ENCODE peak calls at places on chromosomes 1 and 21, in five cellular contexts. L, Z, K, J and D are unnamed samples.

GRCh38 chr1:113538225-113538624 is 147.9 kb downstream of the MAGI3 start:
- DNase-seq in J (peak; percentile 28), L (no peak), K (no peak), Z (no peak), D (no peak)

GRCh38 chr1:102732927-102733326 is 375.4 kb downstream of the COL11A1 start:
- DNase-seq in L (no peak), K (no peak), Z (no peak), J (peak; percentile 3), D (no peak)

GRCh38 chr1:219460561-219461511 is 152.1 kb downstream of the ZC3H11B start:
- DNase-seq in K (no peak), J (no peak), Z (no peak), L (peak; percentile 10), D (peak; percentile 40)

GRCh38 chr1:84505167-84506001 is 802 bp upstream of the SPATA1 start:
- DNase-seq in J (no peak), L (peak; percentile 65), K (peak; percentile 75), Z (no peak), D (peak; percentile 78)

GRCh38 chr1:162381383-162381782 is at the start of gene C1orf226:
- DNase-seq in Z (no peak), J (no peak), K (no peak), L (no peak), D (no peak)

GRCh38 chr21:42679982-42680330 is 26.5 kb downstream of the PDE9A start:
- DNase-seq in Z (no peak), L (no peak), K (no peak), J (no peak), D (no peak)

GRCh38 chr1:158374864-158375263 is 21.2 kb downstream of the CD1E start:
- DNase-seq in Z (no peak), K (no peak), L (no peak), J (no peak), D (no peak)

GRCh38 chr1:160741092-160741501 is 2.0 kb downstream of the SLAMF7 start:
- DNase-seq in Z (no peak), J (no peak), L (no peak), K (no peak), D (no peak)

GRCh38 chr1:48870596-48870995 is 93.9 kb upstream of the BEND5 start:
- DNase-seq in L (peak; percentile 50), Z (peak; percentile 26), J (peak; percentile 27), K (no peak), D (no peak)

GRCh38 chr1:2528966-2529750 is 905 bp downstream of the HES5 start:
- DNase-seq in Z (peak; percentile 59), J (no peak), L (no peak), K (no peak), D (no peak)

GRCh38 chr1:37234941-37235418 is 200.7 kb upstream of the GRIK3 start:
- DNase-seq in K (no peak), Z (peak; percentile 47), L (no peak), J (no peak), D (no peak)

GRCh38 chr1:43069481-43070050 is 102.5 kb downstream of the EBNA1BP2 start:
- DNase-seq in L (no peak), Z (peak; percentile 28), K (no peak), J (peak; percentile 31), D (no peak)

GRCh38 chr21:41593051-41593783 is 85.3 kb upstream of the TMPRSS2 start:
- DNase-seq in L (no peak), Z (no peak), J (no peak), K (peak; percentile 24), D (no peak)

GRCh38 chr1:14615539-14616218 is 17.2 kb downstream of the KAZN start:
- DNase-seq in K (no peak), J (no peak), L (no peak), Z (no peak), D (no peak)

GRCh38 chr21:39175665-39176064 is 7.6 kb downstream of the PSMG1 start:
- DNase-seq in J (no peak), Z (no peak), K (no peak), L (no peak), D (no peak)

GRCh38 chr1:100134872-100135271 is 1.9 kb downstream of the TRMT13 start:
- DNase-seq in J (peak; percentile 17), K (no peak), L (peak; percentile 60), Z (no peak), D (no peak)

GRCh38 chr1:21255284-21255942 is 34.9 kb downstream of the ECE1 start:
- DNase-seq in J (peak; percentile 88), Z (peak; percentile 95), L (peak; percentile 87), K (peak; percentile 98), D (peak; percentile 85)

GRCh38 chr1:88935522-88936222 is 44.3 kb upstream of the GTF2B start:
- DNase-seq in J (peak; percentile 64), K (no peak), Z (no peak), L (peak; percentile 59), D (peak; percentile 37)

GRCh38 chr1:94258873-94259331 is 21.5 kb upstream of the ARHGAP29 start:
- DNase-seq in Z (no peak), J (peak; percentile 92), L (no peak), K (peak; percentile 83), D (no peak)

GRCh38 chr1:246798606-246799496 is 74.6 kb downstream of the SCCPDH start:
- DNase-seq in L (no peak), Z (no peak), J (no peak), K (no peak), D (no peak)

GRCh38 chr1:51794260-51794659 is 84.3 kb downstream of the NRDC start:
- DNase-seq in J (no peak), K (no peak), Z (no peak), L (no peak), D (no peak)

GRCh38 chr1:51789342-51789741 is 89.2 kb downstream of the NRDC start:
- DNase-seq in J (no peak), K (no peak), L (no peak), Z (no peak), D (no peak)

GRCh38 chr1:51790385-51790784 is 88.1 kb downstream of the NRDC start:
- DNase-seq in L (no peak), K (no peak), J (no peak), Z (no peak), D (no peak)

GRCh38 chr1:51792864-51793263 is 85.7 kb downstream of the NRDC start:
- DNase-seq in J (peak; percentile 48), K (no peak), L (no peak), Z (no peak), D (no peak)

GRCh38 chr1:51791888-51792287 is 86.6 kb downstream of the NRDC start:
- DNase-seq in Z (no peak), K (no peak), J (no peak), L (no peak), D (no peak)
- TF ChIP-seq CTCF in Z (no peak), K (no peak), J (no peak), L (no peak), D (no peak)

DNA sequence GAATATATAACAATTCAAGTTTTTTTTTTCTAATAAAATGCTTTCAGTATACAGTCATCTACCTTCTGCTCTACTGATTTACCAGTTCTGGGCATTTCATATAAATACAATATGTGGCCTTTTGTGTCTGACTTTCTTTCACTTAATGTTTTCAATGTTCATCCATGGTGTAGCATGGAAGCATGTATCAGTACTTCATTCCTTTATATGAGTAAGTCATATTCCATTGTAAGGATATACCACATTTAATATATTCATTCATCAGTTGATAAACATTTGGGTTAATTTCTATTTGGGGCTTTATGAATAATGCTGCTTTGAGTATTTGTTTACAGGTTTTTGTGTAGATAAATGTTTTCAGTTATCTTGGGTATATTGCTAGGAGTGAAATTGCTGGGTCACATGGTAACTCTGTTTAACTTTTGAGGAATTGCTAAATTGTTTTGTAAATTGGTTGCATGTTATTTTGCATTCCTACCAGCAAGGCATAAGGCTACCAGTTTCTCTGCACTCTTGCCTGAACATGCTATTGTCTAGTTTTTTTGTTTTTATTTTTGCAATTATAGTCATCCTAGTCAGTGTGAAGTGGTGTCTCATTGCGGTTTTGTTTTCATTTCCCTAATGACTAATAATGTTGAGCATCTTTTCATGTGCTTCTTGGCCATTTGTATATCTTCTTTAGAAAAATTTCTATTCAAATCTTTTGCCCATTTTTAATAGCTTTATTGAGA is 206.1 kb downstream of the TM2D1 start:
- DNase-seq in J (no peak), Z (no peak), L (no peak), K (no peak), D (no peak)
- TF ChIP-seq CTCF in J (peak; percentile 5), Z (no peak), L (no peak), K (no peak), D (no peak)

GRCh38 chr1:32241011-32241763 is 5.8 kb upstream of the FAM167B start:
- DNase-seq in L (no peak), J (peak; percentile 61), K (peak; percentile 87), Z (peak; percentile 67), D (peak; percentile 78)
- TF ChIP-seq CTCF in L (no peak), J (no peak), K (no peak), Z (no peak), D (no peak)

GRCh38 chr1:24101796-24102580 is 9.9 kb downstream of the MYOM3 start:
- DNase-seq in J (no peak), Z (no peak), K (no peak), L (no peak), D (no peak)
- TF ChIP-seq CTCF in J (no peak), Z (no peak), K (no peak), L (no peak), D (no peak)

DNA sequence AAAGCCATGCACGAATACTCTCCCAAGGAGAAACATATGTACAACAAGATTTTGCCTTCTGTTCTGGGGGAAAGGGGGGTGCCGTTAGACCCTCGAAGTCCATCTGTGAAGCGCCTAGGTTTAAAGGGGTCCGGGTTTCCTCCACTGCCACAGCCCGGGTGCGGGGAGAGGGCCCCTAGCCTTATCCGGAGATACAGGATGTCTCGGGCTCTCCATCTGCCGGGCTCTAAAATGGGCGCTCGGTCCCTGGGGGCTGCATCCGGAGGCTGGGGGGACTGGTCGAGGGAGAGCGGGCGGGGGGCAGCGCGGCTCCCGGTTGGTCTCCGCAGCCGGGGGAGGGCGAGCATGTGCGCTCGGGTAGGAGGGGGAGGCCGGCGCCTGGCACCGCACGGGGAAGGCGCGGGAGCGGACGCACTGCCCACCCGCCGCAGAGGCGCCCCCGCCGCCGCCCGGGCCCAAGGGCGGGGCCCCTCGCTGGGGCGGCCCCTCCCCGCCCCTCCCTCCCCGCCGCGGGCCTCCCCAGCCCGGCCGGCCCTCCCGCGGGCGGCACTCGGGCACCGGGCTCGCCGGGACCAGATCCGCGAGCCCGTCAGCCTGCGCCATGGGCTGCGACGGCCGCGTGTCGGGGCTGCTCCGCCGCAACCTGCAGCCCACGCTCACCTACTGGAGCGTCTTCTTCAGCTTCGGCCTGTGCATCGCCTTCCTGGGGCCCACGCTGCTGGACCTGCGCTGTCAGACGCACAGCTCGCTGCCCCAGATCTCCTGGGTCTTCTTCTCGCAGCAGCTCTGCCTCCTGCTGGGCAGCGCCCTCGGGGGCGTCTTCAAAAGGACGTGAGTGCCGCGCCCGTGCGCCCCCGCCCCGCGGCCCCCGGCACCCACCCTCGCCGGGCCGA is 63.1 kb downstream of the ELK4 start:
- DNase-seq in K (peak; percentile 45), J (peak; percentile 27), L (no peak), Z (no peak), D (no peak)
- TF ChIP-seq CTCF in K (no peak), J (no peak), L (no peak), Z (no peak), D (no peak)

GRCh38 chr1:8598060-8598724 is 219.2 kb downstream of the RERE start:
- DNase-seq in Z (no peak), K (peak; percentile 69), J (peak; percentile 82), L (no peak), D (no peak)
- TF ChIP-seq CTCF in Z (no peak), K (no peak), J (peak; percentile 73), L (no peak), D (no peak)

GRCh38 chr1:193433599-193433998 is 247.2 kb upstream of the B3GALT2 start:
- DNase-seq in K (no peak), L (no peak), J (no peak), Z (no peak), D (no peak)
- TF ChIP-seq CTCF in K (no peak), L (no peak), J (no peak), Z (no peak), D (no peak)

GRCh38 chr1:211829343-211830054 is 1.1 kb downstream of the LPGAT1 start:
- DNase-seq in Z (peak; percentile 43), J (peak; percentile 7), L (no peak), K (peak; percentile 82), D (no peak)
- TF ChIP-seq CTCF in Z (no peak), J (no peak), L (no peak), K (peak; percentile 4), D (no peak)